ENCODE peak calls at places on chromosomes 7 and 10, in nine cellular contexts. N is stimulated activated CD4-positive, alpha-beta T cell treated with anti-CD3 and anti-CD28 coated beads, Interleukin-2, amount 100 ng/mL, for 24 hours; Z is mesenchymal stem cell; R is HFFc6; M is colonic mucosa; K is pulmonary artery endothelial cell; C is lower lobe of right lung; G is HAP-1; E is neural crest cell. I is an unnamed sample.

GRCh38 chr10:91298224-91298862 is 77.9 kb downstream of the PCGF5 start:
- DNase-seq in N (peak), Z (peak), R (peak), M (peak), K (peak), C (peak), G (peak), E (peak), I (peak)

GRCh38 chr10:99880071-99880835 is 97.8 kb downstream of the ABCC2 start:
- DNase-seq in N (no peak), Z (peak), R (no peak), M (no peak), K (peak), C (no peak), G (no peak), E (no peak), I (no peak)

GRCh38 chr10:70849582-70850016 is 33.9 kb downstream of the SGPL1 start:
- DNase-seq in N (no peak), Z (peak), R (peak), M (no peak), K (peak), C (no peak), G (no peak), E (no peak), I (no peak)

GRCh38 chr7:104039363-104039762 is 49.9 kb upstream of the RELN start:
- DNase-seq in N (no peak), Z (no peak), R (no peak), M (no peak), K (no peak), C (no peak), G (no peak), E (no peak), I (no peak)

GRCh38 chr10:125846894-125847293 is 23.5 kb downstream of the BCCIP start:
- DNase-seq in N (no peak), Z (no peak), R (no peak), M (no peak), K (no peak), C (no peak), G (no peak), E (no peak), I (no peak)

GRCh38 chr10:64840341-64840740 is 1319.1 kb downstream of the REEP3 start:
- DNase-seq in N (no peak), Z (no peak), R (no peak), M (no peak), K (no peak), C (peak), G (no peak), E (no peak), I (no peak)

GRCh38 chr7:120554960-120555571 is 282.1 kb downstream of the KCND2 start:
- DNase-seq in N (peak), Z (peak), R (peak), M (peak), K (peak), C (no peak), G (peak), E (peak), I (peak)

GRCh38 chr10:22712959-22713852 is 1.2 kb downstream of the PIP4K2A start:
- DNase-seq in N (peak), Z (peak), R (peak), M (peak), K (no peak), C (peak), G (peak), E (peak), I (peak)

GRCh38 chr7:45389073-45389872 is 184.9 kb upstream of the ADCY1 start:
- DNase-seq in N (no peak), Z (no peak), R (no peak), M (no peak), K (no peak), C (no peak), G (no peak), E (no peak), I (no peak)

GRCh38 chr10:10133271-10133670 is 884.4 kb upstream of the CELF2 start:
- DNase-seq in N (no peak), Z (no peak), R (no peak), M (no peak), K (no peak), C (no peak), G (no peak), E (no peak), I (no peak)

GRCh38 chr7:49001610-49002033 is 77.3 kb downstream of the CDC14C start:
- DNase-seq in N (peak), Z (no peak), R (no peak), M (peak), K (no peak), C (no peak), G (peak), E (peak), I (peak)

GRCh38 chr10:132005147-132005546 is 23.4 kb upstream of the BNIP3 start:
- DNase-seq in N (no peak), Z (no peak), R (no peak), M (no peak), K (no peak), C (no peak), G (no peak), E (no peak), I (no peak)

GRCh38 chr10:24307696-24308476 is 98.9 kb downstream of the KIAA1217 start:
- DNase-seq in N (no peak), Z (no peak), R (no peak), M (no peak), K (no peak), C (no peak), G (peak), E (no peak), I (no peak)

GRCh38 chr7:34011711-34012110 is 106.4 kb downstream of the BMPER start:
- DNase-seq in N (no peak), Z (no peak), R (peak), M (no peak), K (no peak), C (no peak), G (no peak), E (no peak), I (no peak)

GRCh38 chr7:27641576-27642230 is 21.0 kb downstream of the HIBADH start:
- DNase-seq in N (no peak), Z (no peak), R (no peak), M (no peak), K (no peak), C (no peak), G (no peak), E (no peak), I (no peak)

GRCh38 chr10:124017729-124018128 is 75.7 kb downstream of the CHST15 start:
- DNase-seq in N (no peak), Z (no peak), R (no peak), M (no peak), K (no peak), C (no peak), G (no peak), E (no peak), I (no peak)

GRCh38 chr7:2787251-2787968 is 56.7 kb downstream of the GNA12 start:
- DNase-seq in N (no peak), Z (peak), R (no peak), M (no peak), K (no peak), C (no peak), G (no peak), E (no peak), I (no peak)

GRCh38 chr7:158952776-158953175 is 96.4 kb downstream of the DYNC2I1 start:
- DNase-seq in N (no peak), Z (no peak), R (no peak), M (no peak), K (no peak), C (no peak), G (no peak), E (no peak), I (no peak)

GRCh38 chr10:122850705-122851640 is 5.3 kb upstream of the CUZD1 start:
- DNase-seq in N (no peak), Z (peak), R (no peak), M (no peak), K (no peak), C (no peak), G (no peak), E (no peak), I (no peak)

GRCh38 chr7:131066635-131067034 is 261.0 kb upstream of the MKLN1 start:
- DNase-seq in N (no peak), Z (peak), R (peak), M (no peak), K (no peak), C (no peak), G (no peak), E (no peak), I (no peak)

GRCh38 chr7:112500619-112501018 is 19.8 kb downstream of the LSMEM1 start:
- DNase-seq in N (no peak), Z (no peak), R (no peak), M (no peak), K (no peak), C (no peak), G (no peak), E (no peak), I (no peak)

I was measured in germinal center.